ENCODE peak calls at places on chromosome 19, in four cellular contexts. H is lower leg skin, S is Peyer's patch, M is uterus. D is an unnamed sample.

GRCh38 chr19:53809518-53810186 is 14.5 kb downstream of the NLRP12 start:
- DNase-seq in M (no peak), S (no peak), H (no peak), D (no peak)

GRCh38 chr19:5907216-5907615 is 2.5 kb downstream of the VMAC start:
- DNase-seq in S (no peak), M (no peak), H (no peak), D (no peak)

GRCh38 chr19:4557971-4558941 is 1.2 kb downstream of the SEMA6B start:
- DNase-seq in S (no peak), M (no peak), H (no peak), D (peak; percentile 35)

GRCh38 chr19:35041548-35042055 is at the start of gene HPN:
- DNase-seq in H (no peak), S (no peak), M (no peak), D (no peak)

GRCh38 chr19:1252818-1253513 is 4.6 kb downstream of the MIDN start:
- DNase-seq in S (peak; percentile 92), M (peak; percentile 96), H (peak; percentile 98), D (peak; percentile 91)

GRCh38 chr19:34999498-35000337 is at the start of gene GRAMD1A:
- DNase-seq in H (peak; percentile 96), M (peak; percentile 86), S (peak; percentile 88), D (peak; percentile 91)

GRCh38 chr19:21092107-21092506 is 10.1 kb downstream of the ZNF714 start:
- DNase-seq in H (no peak), M (no peak), S (no peak), D (no peak)

GRCh38 chr19:31233288-31233687 is 115.9 kb downstream of the TSHZ3 start:
- DNase-seq in M (no peak), H (no peak), S (no peak), D (no peak)

GRCh38 chr19:46000497-46001246 is 5.4 kb downstream of the CCDC61 start:
- DNase-seq in S (peak; percentile 83), M (no peak), H (no peak), D (peak; percentile 69)

GRCh38 chr19:15161028-15161984 is 39.5 kb downstream of the NOTCH3 start:
- DNase-seq in H (no peak), M (no peak), S (no peak), D (no peak)
- TF ChIP-seq POLR2A in H (no peak), M (no peak), S (no peak), D (no peak)

GRCh38 chr19:51472607-51473006 is 5.7 kb upstream of the CEACAM18 start:
- DNase-seq in M (no peak), H (peak; percentile 3), S (no peak), D (no peak)
- TF ChIP-seq POLR2A in M (no peak), H (no peak), S (no peak), D (no peak)

DNA sequence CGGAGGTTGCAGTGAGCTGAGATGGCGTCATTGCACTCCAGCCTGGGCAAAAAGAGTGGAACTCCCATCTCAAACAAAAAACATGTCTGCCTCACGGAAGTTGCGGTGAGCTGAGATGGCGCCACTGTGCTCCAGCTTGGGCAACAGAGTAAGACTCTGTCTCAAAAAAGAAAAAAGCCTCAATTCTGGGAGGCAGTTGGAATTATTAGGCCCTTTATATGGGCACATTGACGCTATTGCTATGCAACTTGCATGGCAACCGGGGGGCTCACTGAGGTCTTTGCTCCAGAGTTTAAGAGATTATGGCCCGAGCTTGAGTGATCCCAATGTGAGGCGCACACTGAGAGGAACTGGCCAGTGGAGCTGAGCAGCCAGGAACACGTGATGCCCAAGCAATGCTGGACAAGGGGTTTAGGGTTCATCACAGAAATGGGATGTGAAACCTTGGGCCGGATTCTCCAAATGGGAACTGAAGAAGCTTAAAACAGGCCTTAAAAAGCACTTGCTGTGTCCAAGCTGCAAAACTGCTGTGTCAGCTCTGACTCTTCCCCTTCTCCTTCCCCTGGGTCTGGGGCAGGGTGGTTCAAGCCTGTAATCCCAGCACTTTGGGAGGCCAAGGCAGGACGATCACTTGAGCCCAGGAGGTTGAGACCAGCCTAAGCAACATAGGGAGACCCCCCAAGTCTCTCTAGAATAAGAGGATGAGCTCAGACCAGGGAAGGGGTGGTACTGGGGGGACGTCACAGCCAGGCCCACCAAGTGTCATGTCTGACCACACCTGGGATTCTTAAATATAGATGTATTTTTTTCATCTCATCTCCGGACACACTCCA is 2.5 kb downstream of the FTL start:
- DNase-seq in M (no peak), H (no peak), S (no peak), D (peak; percentile 42)
- TF ChIP-seq POLR2A in M (no peak), H (no peak), S (no peak), D (no peak)

GRCh38 chr19:56121180-56122167 is at the start of gene ZNF787:
- DNase-seq in H (peak; percentile 99), S (peak; percentile 98), M (peak; percentile 98), D (peak; percentile 99)

GRCh38 chr19:56119585-56119978 is 1.5 kb downstream of the ZNF787 start:
- DNase-seq in S (peak; percentile 73), M (no peak), H (peak; percentile 89), D (peak; percentile 70)

GRCh38 chr19:56120002-56120370 is 1.1 kb downstream of the ZNF787 start:
- DNase-seq in S (no peak), H (no peak), M (no peak), D (no peak)

GRCh38 chr19:56118666-56119584 is 2.2 kb downstream of the ZNF787 start:
- DNase-seq in S (no peak), H (no peak), M (no peak), D (no peak)

DNA sequence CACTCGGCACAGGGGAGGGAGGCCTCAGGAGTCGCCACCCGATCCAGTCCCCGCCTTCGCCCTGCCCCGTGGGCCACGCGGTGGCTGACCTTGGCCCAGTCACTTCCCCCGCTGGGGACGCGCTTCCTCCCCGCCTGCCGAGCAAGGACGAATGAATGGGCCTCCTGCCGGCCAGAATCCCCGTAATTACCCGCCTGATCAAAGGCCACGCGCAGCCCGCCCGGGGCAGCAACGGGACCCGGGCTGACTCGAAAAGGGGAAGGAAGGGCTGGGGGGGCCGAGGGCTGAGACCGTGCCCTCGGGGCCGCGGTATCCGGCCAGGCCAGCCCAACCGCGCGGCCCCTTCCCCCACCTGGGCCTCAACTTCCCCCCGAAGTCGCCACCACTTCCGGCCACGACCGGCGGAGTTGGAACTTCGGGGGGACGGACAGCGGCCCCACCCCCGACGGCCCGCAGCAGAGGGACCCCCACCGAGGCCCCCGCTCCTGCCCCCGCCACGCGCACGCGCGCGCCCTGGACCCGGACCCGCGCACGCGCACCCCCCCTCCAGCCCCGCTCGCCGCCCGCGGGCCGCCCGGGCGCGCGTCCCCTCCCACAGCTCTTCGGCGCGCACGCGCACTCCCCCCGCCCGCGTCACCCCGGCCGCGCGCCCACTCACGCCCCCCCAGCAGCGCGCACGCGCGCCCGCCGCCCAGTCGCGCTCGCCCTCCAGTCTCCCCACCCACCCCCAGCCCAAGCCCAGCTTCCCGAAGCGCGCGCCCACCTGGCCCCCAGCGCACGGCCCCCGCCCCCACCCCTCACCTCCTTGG is 520 bp downstream of the ZNF787 start:
- DNase-seq in H (peak; percentile 92), S (peak; percentile 93), M (peak; percentile 61), D (peak; percentile 89)
- TF ChIP-seq POLR2A in H (no peak), S (peak; percentile 70), M (no peak), D (peak; percentile 67)

GRCh38 chr19:13627531-13627930 is 121.3 kb upstream of the CACNA1A start:
- DNase-seq in S (no peak), M (no peak), H (no peak), D (no peak)

GRCh38 chr19:13634658-13635057 is 128.4 kb upstream of the CACNA1A start:
- DNase-seq in M (no peak), S (no peak), H (no peak), D (no peak)

GRCh38 chr19:13633109-13633508 is 126.8 kb upstream of the CACNA1A start:
- DNase-seq in M (no peak), H (no peak), S (peak; percentile 78), D (peak; percentile 85)

GRCh38 chr19:13633522-13633922 is 127.2 kb upstream of the CACNA1A start:
- DNase-seq in H (no peak), M (no peak), S (no peak), D (no peak)

DNA sequence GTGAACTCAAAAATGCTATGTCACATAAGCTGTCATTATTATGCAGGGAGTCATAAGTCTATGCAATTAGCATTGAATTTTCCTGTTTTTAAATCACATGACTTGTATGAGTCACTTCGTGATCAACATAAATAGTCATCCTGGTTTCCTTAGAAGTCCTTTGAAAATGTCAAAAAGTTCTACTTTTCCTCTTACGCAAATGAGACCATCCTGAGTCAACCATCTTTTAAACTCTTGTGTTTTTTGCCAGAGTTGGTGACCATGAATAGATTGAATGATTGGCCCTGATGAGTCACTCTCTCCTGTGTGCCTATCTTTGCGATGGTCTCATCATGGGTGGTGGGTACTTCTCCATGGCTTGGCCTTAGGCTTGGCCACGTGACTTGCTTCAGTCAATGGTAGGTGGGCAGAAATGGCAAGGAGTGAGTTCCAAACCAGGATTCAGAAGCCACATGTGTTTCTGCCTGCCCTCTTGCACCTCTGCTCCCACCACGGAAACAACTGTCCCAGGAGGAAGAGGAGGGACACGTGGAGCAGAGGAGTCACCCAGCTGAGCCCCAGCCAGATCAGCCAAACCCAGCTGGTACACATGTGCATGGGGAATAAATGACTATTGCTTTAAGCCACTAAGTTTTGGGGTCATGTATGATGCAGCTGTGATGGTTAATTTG is 123.5 kb upstream of the CACNA1A start:
- DNase-seq in M (no peak), H (no peak), S (no peak), D (no peak)
- TF ChIP-seq POLR2A in M (no peak), H (no peak), S (no peak), D (no peak)

GRCh38 chr19:55084416-55084815 is 8.7 kb downstream of the EPS8L1 start:
- DNase-seq in S (no peak), H (no peak), M (no peak), D (no peak)
- TF ChIP-seq POLR2A in S (no peak), H (no peak), M (no peak), D (no peak)

DNA sequence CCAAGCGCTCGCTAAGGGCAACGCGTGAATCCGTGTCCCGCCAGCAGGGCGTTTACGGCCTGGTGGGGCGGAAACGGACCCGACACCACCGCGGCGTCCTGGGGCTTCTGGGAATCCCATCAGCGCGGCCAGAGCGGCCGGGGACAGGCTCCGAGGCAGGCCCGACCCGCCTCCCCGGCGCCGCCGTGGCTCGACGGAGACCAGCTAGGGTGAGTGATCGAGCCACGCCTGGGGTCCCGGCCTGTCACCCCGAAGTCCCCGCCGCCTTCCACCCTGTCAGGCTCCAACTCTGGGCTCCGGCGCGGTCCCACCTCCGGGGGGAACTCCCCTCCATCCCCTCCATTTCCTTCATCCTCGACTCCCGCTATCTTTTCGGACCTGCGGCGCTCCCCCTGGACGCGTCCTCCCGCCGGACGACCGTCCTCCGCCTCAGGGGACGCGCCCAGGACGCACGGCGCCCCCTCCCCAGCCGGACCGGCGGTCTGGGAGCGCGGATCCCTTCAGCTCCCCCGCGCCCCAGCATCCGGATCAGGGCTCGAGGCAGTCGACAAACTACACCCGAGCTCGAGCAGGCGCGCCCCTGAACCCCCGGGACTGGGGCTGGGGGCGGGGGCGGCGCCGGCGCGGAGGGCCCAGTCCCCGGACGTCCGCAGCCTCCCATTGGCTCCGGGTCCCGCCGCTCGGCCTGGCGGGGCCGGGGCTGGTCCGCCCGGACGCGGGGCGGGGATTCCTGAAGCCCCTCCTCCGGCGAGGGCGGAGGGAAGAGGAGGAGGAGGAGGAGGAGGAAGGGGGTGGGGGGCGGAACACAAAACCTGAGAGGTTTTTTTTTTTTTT is 643 bp upstream of the BICRA start:
- DNase-seq in M (peak; percentile 95), H (peak; percentile 98), S (peak; percentile 96), D (peak; percentile 97)
- TF ChIP-seq POLR2A in M (peak; percentile 91), H (no peak), S (peak; percentile 74), D (peak; percentile 80)

GRCh38 chr19:18683109-18683954 is at the start of gene CRTC1:
- DNase-seq in S (peak; percentile 93), H (peak; percentile 97), M (peak; percentile 89), D (peak; percentile 94)
- TF ChIP-seq POLR2A in S (no peak), H (no peak), M (peak; percentile 85), D (peak; percentile 60)

D was measured in transverse colon.